ENCODE peak calls at places on chromosomes 13 and 19, in eight cellular contexts. K is AG10803, F is thoracic aorta, M is body of pancreas, U is fibroblast of mammary gland, J is testis, B is nephron progenitor cell, N is NB4. V is an unnamed sample.

GRCh38 chr13:28492527-28493367 is 2.2 kb downstream of the FLT1 start:
- DNase-seq in K (no peak), F (no peak), M (no peak), U (no peak), J (no peak), B (no peak), N (peak), V (no peak)

GRCh38 chr19:10762656-10763055 is 44.8 kb downstream of the DNM2 start:
- DNase-seq in K (no peak), F (no peak), M (no peak), U (no peak), J (no peak), B (no peak), N (no peak), V (no peak)

GRCh38 chr13:60514891-60515290 is 117.9 kb downstream of the TDRD3 start:
- DNase-seq in K (peak), F (no peak), M (no peak), U (no peak), J (no peak), B (no peak), N (no peak), V (no peak)

GRCh38 chr19:39870171-39870971 is 24.2 kb upstream of the FBL start:
- DNase-seq in K (no peak), F (no peak), M (no peak), U (no peak), J (no peak), B (peak), N (no peak), V (no peak)

GRCh38 chr13:84962849-84963248 is 836.4 kb downstream of the SLITRK6 start:
- DNase-seq in K (no peak), F (no peak), M (no peak), U (no peak), J (no peak), B (no peak), N (no peak), V (no peak)

GRCh38 chr19:49142866-49143335 is 12.3 kb downstream of the HRC start:
- DNase-seq in K (peak), F (peak), M (peak), U (peak), J (peak), B (peak), N (no peak), V (peak)

GRCh38 chr19:16463341-16463990 is 8.3 kb downstream of the EPS15L1 start:
- DNase-seq in K (no peak), F (no peak), M (no peak), U (no peak), J (no peak), B (no peak), N (no peak), V (no peak)

GRCh38 chr19:3178377-3178972 is at the start of gene S1PR4:
- DNase-seq in K (no peak), F (no peak), M (no peak), U (no peak), J (no peak), B (no peak), N (peak), V (no peak)

GRCh38 chr13:20465218-20465879 is 60.3 kb downstream of the CRYL1 start:
- DNase-seq in K (peak), F (no peak), M (no peak), U (no peak), J (no peak), B (no peak), N (no peak), V (no peak)

GRCh38 chr19:2636897-2637683 is 65.4 kb downstream of the GNG7 start:
- DNase-seq in K (peak), F (no peak), M (peak), U (peak), J (peak), B (peak), N (peak), V (peak)

DNA sequence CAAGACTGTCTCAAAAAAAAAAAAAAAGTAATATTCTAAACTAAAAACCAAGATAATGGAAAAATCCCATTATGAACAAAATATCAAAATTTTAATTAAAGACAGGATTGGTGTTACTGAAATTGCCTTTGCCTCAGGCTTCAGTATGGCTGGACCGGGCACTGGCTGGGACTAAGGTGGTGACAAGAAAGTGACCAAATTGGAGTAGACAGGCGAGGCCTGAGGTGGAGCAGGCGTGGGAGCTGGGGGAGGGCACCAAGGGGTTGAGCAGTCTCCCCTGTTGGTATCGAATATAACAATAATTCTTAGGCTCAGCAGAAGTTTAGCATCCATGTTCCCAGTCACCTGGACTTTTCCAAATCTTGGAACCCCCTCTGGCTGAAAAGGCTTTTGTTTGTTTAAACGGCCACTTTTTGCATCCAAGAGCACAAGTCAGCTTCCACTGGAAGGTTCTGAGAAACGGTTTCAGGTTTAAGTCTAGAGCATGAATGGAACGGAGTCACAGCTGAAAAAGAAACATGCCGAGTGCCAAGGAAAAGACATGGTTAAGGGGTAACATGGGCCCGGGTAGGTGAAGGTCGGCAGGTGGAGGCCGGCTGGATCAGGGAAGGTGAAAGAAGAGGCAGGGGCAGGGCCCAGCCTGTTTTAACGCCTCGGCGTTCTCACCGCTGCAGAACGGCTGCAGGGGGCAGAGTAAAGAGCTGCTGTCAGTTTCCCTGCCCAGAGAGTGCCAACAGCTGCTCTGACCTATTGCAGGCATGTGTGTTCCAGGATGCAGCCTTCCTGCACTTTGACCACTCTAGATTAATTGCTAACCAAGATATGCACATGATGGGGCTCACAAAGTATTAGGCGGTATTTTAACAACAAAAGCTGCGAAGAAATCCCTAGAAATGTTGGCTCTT is 104.4 kb downstream of the TM9SF2 start:
- DNase-seq in K (peak), F (no peak), M (peak), U (peak), J (peak), B (peak), N (peak), V (peak)
- TF ChIP-seq CTCF in K (peak), F (peak), M (peak), U (no peak), J (no peak), B (no peak), N (no peak), V (peak)

GRCh38 chr19:610801-611505 is 21.3 kb downstream of the HCN2 start:
- DNase-seq in K (peak), F (no peak), M (no peak), U (peak), J (peak), B (peak), N (peak), V (no peak)
- TF ChIP-seq CTCF in K (no peak), F (no peak), M (no peak), U (no peak), J (no peak), B (no peak), N (no peak), V (no peak)

GRCh38 chr19:5356428-5356827 is 15.8 kb upstream of the PTPRS start:
- DNase-seq in K (no peak), F (no peak), M (no peak), U (peak), J (no peak), B (no peak), N (no peak), V (no peak)

GRCh38 chr19:5355693-5356092 is 15.1 kb upstream of the PTPRS start:
- DNase-seq in K (no peak), F (no peak), M (no peak), U (no peak), J (no peak), B (no peak), N (no peak), V (no peak)

GRCh38 chr19:5352229-5352763 is 11.7 kb upstream of the PTPRS start:
- DNase-seq in K (no peak), F (no peak), M (no peak), U (no peak), J (no peak), B (no peak), N (no peak), V (no peak)

GRCh38 chr19:5355076-5355475 is 14.5 kb upstream of the PTPRS start:
- DNase-seq in K (no peak), F (no peak), M (no peak), U (no peak), J (no peak), B (no peak), N (no peak), V (no peak)

GRCh38 chr19:5354403-5354802 is 13.8 kb upstream of the PTPRS start:
- DNase-seq in K (no peak), F (no peak), M (no peak), U (peak), J (no peak), B (peak), N (peak), V (no peak)
- TF ChIP-seq CTCF in K (peak), F (no peak), M (no peak), U (peak), J (no peak), B (peak), N (peak), V (peak)

DNA sequence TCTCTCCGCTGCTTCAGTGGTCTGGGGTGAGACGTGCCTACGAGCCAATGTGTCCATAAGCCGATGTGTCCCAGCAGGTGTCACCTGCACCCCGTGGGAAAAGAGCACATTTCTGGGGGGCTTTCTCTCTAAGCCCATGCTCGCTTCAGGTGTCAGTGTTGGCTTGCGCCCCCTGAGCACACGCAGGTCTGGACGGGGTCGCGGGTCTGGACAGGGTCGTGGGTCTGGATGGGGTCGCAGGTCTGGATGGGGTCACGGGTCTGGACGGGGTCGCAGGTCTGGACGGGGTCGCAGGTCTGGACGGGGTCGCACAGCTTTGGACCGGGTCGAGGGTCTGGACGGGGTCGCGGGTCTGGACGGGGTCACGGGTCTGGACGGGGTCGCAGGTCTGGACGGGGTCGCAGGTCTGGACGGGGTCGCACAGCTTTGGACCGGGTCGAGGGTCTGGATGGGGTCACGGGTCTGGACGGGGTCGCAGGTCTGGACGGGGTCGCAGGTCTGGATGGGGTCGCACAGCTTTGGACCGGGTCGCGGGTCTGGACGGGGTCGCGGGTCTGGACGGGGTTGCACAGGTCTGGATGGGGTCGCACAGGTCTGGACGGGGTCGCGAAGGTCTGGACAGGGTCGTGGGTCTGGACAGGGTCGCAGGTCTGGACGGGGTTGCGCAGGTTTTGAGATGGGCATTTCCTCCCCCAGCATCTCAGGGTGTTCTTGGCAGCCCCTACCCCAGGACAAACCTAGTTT is 24.5 kb upstream of the TFDP1 start:
- DNase-seq in K (no peak), F (no peak), M (no peak), U (no peak), J (peak), B (no peak), N (no peak), V (no peak)
- TF ChIP-seq CTCF in K (no peak), F (no peak), M (no peak), U (no peak), J (no peak), B (no peak), N (no peak), V (no peak)

GRCh38 chr13:65638572-65639168 is 1591.5 kb downstream of the PCDH9 start:
- DNase-seq in K (peak), F (no peak), M (no peak), U (peak), J (peak), B (peak), N (peak), V (no peak)
- TF ChIP-seq CTCF in K (peak), F (no peak), M (peak), U (peak), J (peak), B (peak), N (peak), V (peak)

GRCh38 chr13:83549671-83550070 is 332.6 kb downstream of the SLITRK1 start:
- DNase-seq in K (no peak), F (no peak), M (no peak), U (no peak), J (no peak), B (no peak), N (no peak), V (no peak)

GRCh38 chr13:83546476-83546875 is 335.8 kb downstream of the SLITRK1 start:
- DNase-seq in K (peak), F (no peak), M (no peak), U (no peak), J (no peak), B (no peak), N (no peak), V (no peak)

DNA sequence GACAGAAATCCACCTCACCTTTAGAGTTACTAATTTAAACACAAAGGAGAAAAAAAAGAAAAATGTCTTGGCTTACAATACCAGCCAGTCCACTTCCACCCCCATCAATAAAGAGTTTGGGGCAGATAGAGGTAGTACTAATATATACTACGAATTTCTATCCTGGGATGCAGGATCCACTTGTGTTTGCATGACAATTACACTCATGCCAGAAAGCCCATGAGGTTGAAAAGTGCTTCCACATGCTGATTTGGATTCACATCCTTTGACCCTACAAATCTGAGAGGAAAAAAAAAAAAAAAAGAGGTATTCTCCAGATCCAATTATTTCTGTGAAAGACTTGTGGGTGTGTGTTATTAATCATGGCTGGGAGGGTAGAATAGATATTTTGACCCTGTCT is 335.2 kb downstream of the SLITRK1 start:
- DNase-seq in K (no peak), F (no peak), M (no peak), U (no peak), J (no peak), B (no peak), N (no peak), V (no peak)
- TF ChIP-seq CTCF in K (no peak), F (no peak), M (no peak), U (no peak), J (no peak), B (no peak), N (no peak), V (no peak)

DNA sequence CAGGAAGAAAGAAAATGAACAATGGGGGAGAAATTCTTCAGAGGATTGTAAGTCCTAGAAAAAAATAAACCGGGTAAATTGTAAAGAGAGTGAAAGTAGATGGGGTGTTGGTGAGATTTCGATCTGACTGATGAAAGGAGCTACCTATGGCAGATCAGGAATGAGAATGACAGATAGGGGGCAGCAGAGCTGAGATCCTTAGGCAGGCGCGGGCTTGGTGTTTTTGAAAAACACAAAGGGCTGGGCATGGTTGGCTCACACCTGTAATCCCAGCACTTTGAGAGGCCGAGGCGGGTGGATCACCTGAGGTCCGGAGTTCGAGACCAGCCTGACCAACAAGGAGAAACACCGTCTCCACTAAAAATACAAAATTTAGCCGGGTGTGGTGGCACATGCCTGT is 1468.6 kb upstream of the SLC10A2 start:
- DNase-seq in K (no peak), F (no peak), M (no peak), U (no peak), J (peak), B (peak), N (peak), V (no peak)
- TF ChIP-seq CTCF in K (no peak), F (no peak), M (no peak), U (no peak), J (peak), B (no peak), N (peak), V (no peak)

DNA sequence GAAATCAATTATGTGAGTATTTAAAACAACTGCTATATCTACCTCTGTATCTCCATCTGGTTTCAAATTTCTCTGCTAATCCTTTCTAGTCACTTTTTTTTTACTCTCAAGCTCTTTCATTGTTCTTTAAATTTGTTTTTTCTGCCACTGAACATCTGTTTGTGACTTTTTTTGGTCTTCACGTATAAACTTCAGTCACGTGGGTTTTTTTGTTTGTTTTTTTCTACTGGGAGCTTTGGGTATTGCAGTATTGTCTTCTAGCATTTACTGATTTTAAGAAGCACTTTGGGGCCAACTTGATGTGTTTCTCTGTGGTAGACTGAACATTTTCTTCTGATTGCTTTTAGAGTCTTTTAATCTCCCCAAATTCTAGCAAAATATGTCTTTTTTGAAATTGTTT is 262.6 kb upstream of the RXFP2 start:
- DNase-seq in K (no peak), F (no peak), M (no peak), U (peak), J (no peak), B (no peak), N (no peak), V (no peak)
- TF ChIP-seq CTCF in K (peak), F (no peak), M (no peak), U (no peak), J (no peak), B (peak), N (no peak), V (peak)